ENCODE peak calls at places on chromosomes 2 and 18, in seven cellular contexts. O is K562, J is HCT116, N is SK-N-SH, R is HepG2, Z is GM12878, C is H1. I is an unnamed sample.

GRCh38 chr18:77138270-77138669 is 5.7 kb upstream of the MBP start:
- DNase-seq in R (no peak), Z (no peak), C (no peak), O (no peak), N (no peak), J (no peak), I (no peak)

GRCh38 chr18:43970656-43971055 is 693.4 kb upstream of the SYT4 start:
- DNase-seq in O (no peak), R (no peak), Z (no peak), N (no peak), C (no peak), J (no peak), I (no peak)

GRCh38 chr18:30679285-30679930 is 363.1 kb downstream of the DSC3 start:
- DNase-seq in Z (no peak), N (no peak), O (peak; percentile 76), C (no peak), J (no peak), R (no peak), I (no peak)

GRCh38 chr2:86482034-86482433 is 40.9 kb downstream of the KDM3A start:
- DNase-seq in Z (no peak), J (no peak), R (no peak), N (no peak), C (no peak), O (no peak), I (no peak)

GRCh38 chr18:44968336-44968735 is 287.6 kb downstream of the SETBP1 start:
- DNase-seq in R (no peak), N (no peak), Z (no peak), O (no peak), J (no peak), C (no peak), I (no peak)

GRCh38 chr2:172288603-172289002 is 138.8 kb upstream of the ITGA6 start:
- DNase-seq in Z (no peak), J (peak; percentile 74), C (no peak), N (no peak), R (no peak), O (no peak), I (no peak)

GRCh38 chr2:38668787-38669479 is 3.0 kb downstream of the GALM start:
- DNase-seq in C (no peak), J (no peak), N (no peak), Z (no peak), O (no peak), R (no peak), I (no peak)

GRCh38 chr2:150663143-150663542 is 175.7 kb upstream of the RND3 start:
- DNase-seq in N (no peak), Z (no peak), J (peak; percentile 0), O (no peak), C (no peak), R (no peak), I (no peak)

GRCh38 chr2:37864217-37864616 is 60.9 kb upstream of the RMDN2 start:
- DNase-seq in Z (no peak), J (no peak), R (no peak), C (no peak), O (no peak), N (no peak), I (no peak)

GRCh38 chr2:182504903-182505302 is 78.1 kb upstream of the PDE1A start:
- DNase-seq in Z (no peak), N (no peak), C (no peak), O (no peak), J (no peak), R (no peak), I (no peak)

GRCh38 chr18:12049983-12050811 is 43.4 kb upstream of the ANKRD62 start:
- DNase-seq in R (no peak), O (no peak), Z (peak; percentile 59), C (no peak), N (no peak), J (no peak), I (no peak)

GRCh38 chr2:197108758-197109157 is 182.3 kb upstream of the PGAP1 start:
- DNase-seq in R (no peak), C (no peak), Z (no peak), N (peak; percentile 36), J (no peak), O (no peak), I (no peak)

GRCh38 chr2:181268174-181268867 is 188.9 kb upstream of the ITGA4 start:
- DNase-seq in O (no peak), N (no peak), C (no peak), Z (no peak), R (no peak), J (no peak), I (no peak)

GRCh38 chr18:25814841-25815458 is 275.5 kb downstream of the SS18 start:
- DNase-seq in N (peak; percentile 17), Z (peak; percentile 32), J (no peak), C (no peak), R (no peak), O (no peak), I (no peak)

GRCh38 chr2:25158096-25158852 is 10.1 kb downstream of the POMC start:
- DNase-seq in O (no peak), J (no peak), R (no peak), N (no peak), Z (no peak), C (no peak), I (no peak)
- TF ChIP-seq JUND in O (no peak), J (no peak), R (no peak), N (no peak), Z (no peak), C (no peak), I (no peak)

GRCh38 chr2:186629245-186629996 is 39.6 kb downstream of the ITGAV start:
- DNase-seq in O (no peak), N (no peak), Z (no peak), C (no peak), R (no peak), J (no peak), I (no peak)
- TF ChIP-seq JUND in O (no peak), N (no peak), Z (no peak), C (no peak), R (no peak), J (no peak), I (no peak)

DNA sequence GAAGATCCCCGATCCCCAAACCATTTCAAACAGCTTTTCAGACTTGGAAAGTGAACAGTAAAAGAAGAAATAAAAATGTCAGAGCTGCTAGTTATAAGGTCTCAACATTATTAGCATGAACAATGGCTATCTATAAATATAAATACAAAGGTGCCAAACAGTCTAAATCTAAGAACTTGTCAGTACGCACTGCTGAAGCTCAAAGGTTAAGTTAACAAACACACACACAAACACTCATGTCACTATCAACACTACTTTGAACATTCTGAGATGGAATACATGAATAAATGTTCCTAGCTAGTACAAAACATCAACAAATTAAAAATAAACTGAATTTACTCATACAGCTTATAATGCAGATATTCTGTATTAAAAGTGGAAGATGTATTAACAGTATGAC is 108.7 kb downstream of the CDH2 start:
- DNase-seq in C (no peak), O (no peak), Z (no peak), R (no peak), J (no peak), N (no peak), I (no peak)
- TF ChIP-seq JUND in C (no peak), O (no peak), Z (no peak), R (no peak), J (no peak), N (no peak), I (no peak)

DNA sequence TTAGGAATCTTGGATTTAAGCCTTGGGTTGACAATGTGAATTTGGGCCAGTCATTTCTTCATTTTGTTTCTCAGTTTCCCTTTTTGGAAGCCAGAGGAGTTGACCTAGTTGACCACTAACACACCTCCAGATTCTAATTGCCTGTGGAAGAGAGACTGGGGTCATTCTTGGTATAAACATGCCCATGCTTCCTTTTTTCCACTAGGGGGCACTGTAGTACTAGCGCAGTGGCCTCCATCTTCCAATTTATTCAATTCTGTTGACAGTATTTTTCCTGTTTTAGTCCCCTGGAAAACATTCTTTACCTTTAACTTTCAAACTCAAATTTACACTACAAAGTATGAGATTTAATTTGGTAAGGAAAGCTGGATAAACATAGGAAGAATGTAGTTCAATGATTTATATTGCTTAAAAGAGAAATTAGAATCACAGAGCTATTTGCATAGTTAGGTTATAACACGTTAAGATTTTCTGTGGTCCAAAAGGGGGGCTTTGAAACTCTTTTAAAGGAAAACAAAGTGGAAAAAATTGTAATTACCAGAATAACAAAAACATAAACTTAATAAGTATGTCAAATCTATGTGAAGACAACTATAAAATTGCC is 57.5 kb upstream of the AGPS start:
- DNase-seq in C (no peak), O (peak; percentile 79), J (peak; percentile 33), N (peak; percentile 34), Z (no peak), R (peak; percentile 72), I (peak; percentile 57)
- TF ChIP-seq JUND in C (no peak), O (peak; percentile 29), J (no peak), N (no peak), Z (no peak), R (no peak), I (no peak)

GRCh38 chr2:10935953-10936942 is 24.5 kb downstream of the KCNF1 start:
- DNase-seq in Z (no peak), J (peak; percentile 94), C (peak; percentile 58), N (no peak), O (peak; percentile 29), R (peak; percentile 98), I (peak; percentile 57)
- TF ChIP-seq JUND in Z (no peak), J (peak; percentile 98), C (peak; percentile 48), N (peak; percentile 92), O (peak; percentile 76), R (peak; percentile 98), I (no peak)

GRCh38 chr2:204428675-204429074 is 116.6 kb upstream of the PARD3B start:
- DNase-seq in O (no peak), C (no peak), R (no peak), Z (no peak), N (no peak), J (no peak), I (no peak)

GRCh38 chr2:204431529-204431928 is 113.7 kb upstream of the PARD3B start:
- DNase-seq in O (no peak), Z (no peak), C (no peak), R (no peak), N (no peak), J (no peak), I (no peak)

DNA sequence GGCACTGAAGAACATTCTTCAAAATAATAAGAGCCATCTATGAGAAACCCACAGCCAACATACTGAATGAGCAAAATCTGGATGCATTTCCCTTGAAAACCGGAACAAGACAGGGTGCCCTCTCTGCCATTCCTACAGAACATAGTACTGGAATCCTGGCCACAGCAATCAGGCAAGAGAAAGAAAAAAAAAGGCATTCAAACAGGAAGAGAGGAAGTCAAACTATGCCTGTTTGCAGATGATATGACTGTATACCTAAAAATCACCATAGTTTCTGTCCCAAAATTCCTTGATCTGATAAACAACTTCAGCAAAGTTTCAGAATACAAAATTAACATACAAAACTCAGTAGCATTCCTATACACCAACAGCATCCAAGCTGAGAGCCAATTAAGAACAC is 119.5 kb upstream of the PARD3B start:
- DNase-seq in O (no peak), C (no peak), Z (no peak), J (no peak), N (no peak), R (no peak), I (no peak)
- TF ChIP-seq JUND in O (no peak), C (no peak), Z (no peak), J (no peak), N (no peak), R (no peak), I (no peak)

I was measured in T47D.